ENCODE peak calls at places on chromosomes 4 and X, in seven cellular contexts. J is ovary, X is epithelial cell of esophagus, N is progenitor cell of endocrine pancreas, K is A549, Y is colonic mucosa, P is B cell. O is an unnamed sample.

GRCh38 chr4:10578027-10578426 is 106.5 kb downstream of the CLNK start:
- DNase-seq in N (no peak), K (no peak), Y (no peak), P (no peak), X (no peak), J (no peak), O (no peak)

GRCh38 chrX:29746326-29746725 is 469.0 kb upstream of the MAGEB2 start:
- DNase-seq in X (no peak), P (no peak), K (no peak), Y (no peak), N (no peak), J (no peak), O (no peak)

GRCh38 chr4:74490736-74491135 is 45.8 kb downstream of the AREG start:
- DNase-seq in P (no peak), X (peak; percentile 74), Y (no peak), N (no peak), K (no peak), J (no peak), O (no peak)

GRCh38 chr4:3343358-3343757 is 50.5 kb downstream of the RGS12 start:
- DNase-seq in P (no peak), K (no peak), J (no peak), X (no peak), N (no peak), Y (no peak), O (no peak)

GRCh38 chr4:131644619-131645018 is 1504.5 kb upstream of the PCDH10 start:
- DNase-seq in X (peak; percentile 79), N (no peak), K (no peak), P (no peak), J (no peak), Y (no peak), O (peak; percentile 49)

GRCh38 chr4:155612074-155612473 is 54.6 kb upstream of the GUCY1A1 start:
- DNase-seq in P (no peak), Y (no peak), N (no peak), X (no peak), K (no peak), J (no peak), O (no peak)

GRCh38 chrX:78945186-78945912 is at the start of gene P2RY10:
- DNase-seq in N (no peak), X (no peak), K (no peak), Y (no peak), J (no peak), P (peak; percentile 56), O (no peak)

GRCh38 chr4:154617820-154618317 is 5.4 kb upstream of the FGG start:
- DNase-seq in Y (no peak), N (no peak), X (no peak), K (no peak), J (no peak), P (no peak), O (no peak)

GRCh38 chr4:89140168-89140759 is 28.9 kb downstream of the TIGD2 start:
- DNase-seq in X (no peak), P (no peak), J (no peak), N (no peak), Y (no peak), K (no peak), O (no peak)

GRCh38 chrX:136170109-136170800 is 22.9 kb downstream of the FHL1 start:
- DNase-seq in N (no peak), Y (no peak), P (no peak), J (no peak), X (no peak), K (no peak), O (no peak)

GRCh38 chr4:7917669-7918068 is 22.0 kb downstream of the AFAP1 start:
- DNase-seq in P (no peak), J (no peak), K (no peak), Y (no peak), N (no peak), X (peak; percentile 50), O (no peak)

GRCh38 chr4:30671926-30672325 is 48.2 kb upstream of the PCDH7 start:
- DNase-seq in P (no peak), N (no peak), K (no peak), Y (no peak), J (no peak), X (no peak), O (no peak)

GRCh38 chr4:85681194-85681803 is 206.3 kb downstream of the ARHGAP24 start:
- DNase-seq in P (peak; percentile 55), N (no peak), X (peak; percentile 8), K (no peak), J (no peak), Y (peak; percentile 33), O (no peak)

GRCh38 chr4:168852933-168853713 is 156.9 kb downstream of the CBR4 start:
- DNase-seq in P (no peak), J (no peak), N (no peak), X (no peak), Y (no peak), K (no peak), O (no peak)

GRCh38 chrX:94107981-94108380 is 434.0 kb downstream of the FAM133A start:
- DNase-seq in K (no peak), J (no peak), X (no peak), Y (no peak), N (no peak), P (no peak), O (no peak)

GRCh38 chrX:148385471-148385870 is 114.9 kb upstream of the AFF2 start:
- DNase-seq in X (no peak), J (no peak), P (no peak), Y (no peak), N (no peak), K (no peak), O (no peak)

GRCh38 chr4:122612540-122612939 is 8.3 kb downstream of the IL21 start:
- DNase-seq in K (peak; percentile 22), N (no peak), J (no peak), P (no peak), Y (no peak), X (peak; percentile 76), O (no peak)

GRCh38 chr4:186227221-186227620 is at the start of gene KLKB1:
- DNase-seq in X (no peak), N (no peak), J (no peak), K (no peak), Y (no peak), P (no peak), O (no peak)

GRCh38 chr4:1459081-1459480 is 52.8 kb upstream of the NKX1-1 start:
- DNase-seq in X (no peak), K (no peak), J (no peak), P (no peak), N (no peak), Y (no peak), O (peak; percentile 9)

GRCh38 chrX:38127961-38128360 is 92.7 kb downstream of the SRPX start:
- DNase-seq in K (no peak), P (no peak), N (no peak), X (peak; percentile 22), Y (no peak), J (no peak), O (no peak)

GRCh38 chr4:159048166-159048886 is 54.6 kb upstream of the RAPGEF2 start:
- DNase-seq in N (peak; percentile 36), K (peak; percentile 21), X (peak; percentile 83), P (no peak), J (peak; percentile 56), Y (peak; percentile 71), O (no peak)

GRCh38 chr4:144300616-144301015 is 160.1 kb upstream of the GYPA start:
- DNase-seq in X (peak; percentile 69), J (no peak), P (no peak), Y (no peak), K (no peak), N (no peak), O (no peak)

GRCh38 chr4:123547167-123547817 is 150.7 kb downstream of the SPRY1 start:
- DNase-seq in K (no peak), J (no peak), Y (peak; percentile 88), X (peak; percentile 80), P (no peak), N (peak; percentile 56), O (peak; percentile 22)

GRCh38 chr4:158826882-158827281 is 58.1 kb downstream of the FNIP2 start:
- DNase-seq in J (no peak), X (peak; percentile 81), P (no peak), N (no peak), Y (peak; percentile 86), K (no peak), O (no peak)

GRCh38 chrX:69815519-69815918 is 199.6 kb downstream of the EDA start:
- DNase-seq in X (no peak), P (no peak), N (no peak), J (no peak), K (no peak), Y (no peak), O (no peak)

GRCh38 chr4:11418610-11419009 is 10.1 kb downstream of the HS3ST1 start:
- DNase-seq in P (peak; percentile 38), K (no peak), X (no peak), N (no peak), J (no peak), Y (no peak), O (no peak)

GRCh38 chrX:115226929-115227328 is 7.0 kb downstream of the LRCH2 start:
- DNase-seq in N (no peak), P (no peak), X (peak; percentile 36), K (no peak), J (no peak), Y (no peak), O (no peak)
- TF ChIP-seq CTCF in N (peak; percentile 66), P (no peak), X (peak; percentile 55), K (peak; percentile 55), J (no peak), Y (no peak), O (no peak)

GRCh38 chr4:173520921-173521473 is 9.0 kb downstream of the HAND2 start:
- DNase-seq in J (no peak), X (no peak), Y (no peak), P (no peak), K (no peak), N (no peak), O (no peak)
- TF ChIP-seq CTCF in J (no peak), X (no peak), Y (no peak), P (no peak), K (no peak), N (no peak), O (no peak)

DNA sequence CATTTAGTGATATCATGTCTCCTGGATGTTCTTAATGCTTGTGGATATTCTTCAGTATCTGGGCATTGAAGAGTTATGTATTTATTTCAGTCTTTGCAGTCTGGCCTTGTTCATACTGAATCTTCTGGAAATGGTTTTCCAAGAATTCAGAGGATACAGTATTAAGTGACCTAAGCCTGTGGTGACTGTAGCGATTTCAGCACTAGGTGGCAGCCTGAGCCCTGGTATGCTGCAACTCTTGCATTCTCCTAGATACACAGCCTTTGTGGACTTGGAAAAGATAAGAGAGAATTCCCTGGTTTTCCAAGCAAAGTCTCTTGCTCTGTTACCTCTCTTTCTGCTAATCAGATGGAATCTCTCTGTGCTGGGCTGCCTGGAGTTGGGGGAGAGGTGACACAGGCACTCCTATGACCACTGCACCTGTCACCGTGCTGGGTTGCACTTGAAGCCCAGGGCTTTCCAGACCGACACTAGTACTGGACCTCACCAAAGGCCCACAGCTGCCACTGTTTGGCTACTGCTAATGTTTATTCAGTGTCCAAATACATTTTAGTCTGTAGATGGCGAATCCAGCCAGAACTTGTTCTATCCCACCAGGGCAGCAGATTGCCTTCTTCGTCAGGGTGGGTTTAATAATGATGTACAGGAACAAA is 19.3 kb upstream of the SPIN2A start:
- DNase-seq in P (no peak), J (no peak), K (no peak), Y (peak; percentile 47), N (no peak), X (peak; percentile 52), O (peak; percentile 39)
- TF ChIP-seq CTCF in P (no peak), J (no peak), K (peak; percentile 31), Y (no peak), N (peak; percentile 62), X (peak; percentile 64), O (no peak)

GRCh38 chrX:70954871-70955270 is 24.0 kb upstream of the SLC7A3 start:
- DNase-seq in X (no peak), N (no peak), P (no peak), J (no peak), K (no peak), Y (no peak), O (no peak)

GRCh38 chrX:70960728-70961127 is 29.8 kb upstream of the SLC7A3 start:
- DNase-seq in X (peak; percentile 32), P (no peak), J (no peak), K (no peak), Y (no peak), N (no peak), O (no peak)
- TF ChIP-seq CTCF in X (peak; percentile 47), P (no peak), J (no peak), K (peak; percentile 27), Y (no peak), N (peak; percentile 17), O (no peak)

O was measured in glutamatergic neuron.